ENCODE peak calls at places on chromosomes 5 and 9, in nine cellular contexts. One of them, this sample, is unnamed.

GRCh38 chr9:114364123-114364522 is 23.7 kb downstream of the AKNA start:
- DNase-seq in body of pancreas: no peak
- DNase-seq in uterus: no peak
- DNase-seq in HepG2: peak; percentile 57
- DNase-seq in stomach: no peak
- DNase-seq in breast epithelium: no peak
- DNase-seq in transverse colon: no peak
- DNase-seq in GM12878: no peak
- DNase-seq in upper lobe of left lung: no peak
- DNase-seq in this sample: no peak

GRCh38 chr5:65924366-65925093 is 1.8 kb upstream of the ERBIN start:
- DNase-seq in body of pancreas: no peak
- DNase-seq in uterus: no peak
- DNase-seq in HepG2: peak; percentile 12
- DNase-seq in stomach: no peak
- DNase-seq in breast epithelium: no peak
- DNase-seq in transverse colon: no peak
- DNase-seq in GM12878: no peak
- DNase-seq in upper lobe of left lung: no peak
- DNase-seq in this sample: no peak

GRCh38 chr5:41722359-41722950 is 147.8 kb downstream of the OXCT1 start:
- DNase-seq in body of pancreas: no peak
- DNase-seq in uterus: no peak
- DNase-seq in HepG2: no peak
- DNase-seq in stomach: no peak
- DNase-seq in breast epithelium: no peak
- DNase-seq in transverse colon: no peak
- DNase-seq in GM12878: no peak
- DNase-seq in upper lobe of left lung: no peak
- DNase-seq in this sample: no peak

GRCh38 chr5:114360816-114361723 is 800 bp upstream of the KCNN2 start:
- DNase-seq in body of pancreas: peak; percentile 61
- DNase-seq in uterus: peak; percentile 20
- DNase-seq in HepG2: no peak
- DNase-seq in stomach: no peak
- DNase-seq in breast epithelium: no peak
- DNase-seq in transverse colon: no peak
- DNase-seq in GM12878: no peak
- DNase-seq in upper lobe of left lung: peak; percentile 85
- DNase-seq in this sample: peak; percentile 75

GRCh38 chr5:32259033-32259432 is 53.7 kb downstream of the MTMR12 start:
- DNase-seq in body of pancreas: no peak
- DNase-seq in uterus: no peak
- DNase-seq in HepG2: no peak
- DNase-seq in stomach: no peak
- DNase-seq in breast epithelium: no peak
- DNase-seq in transverse colon: no peak
- DNase-seq in GM12878: no peak
- DNase-seq in upper lobe of left lung: no peak
- DNase-seq in this sample: no peak

GRCh38 chr9:306907-307306 is 92.2 kb downstream of the DOCK8 start:
- DNase-seq in body of pancreas: peak; percentile 30
- DNase-seq in uterus: no peak
- DNase-seq in HepG2: peak; percentile 13
- DNase-seq in stomach: peak; percentile 27
- DNase-seq in breast epithelium: no peak
- DNase-seq in transverse colon: peak; percentile 35
- DNase-seq in GM12878: no peak
- DNase-seq in upper lobe of left lung: no peak
- DNase-seq in this sample: no peak

GRCh38 chr5:72178910-72179815 is 71.9 kb downstream of the MAP1B start:
- DNase-seq in body of pancreas: peak; percentile 34
- DNase-seq in uterus: peak; percentile 82
- DNase-seq in HepG2: no peak
- DNase-seq in stomach: no peak
- DNase-seq in breast epithelium: peak; percentile 80
- DNase-seq in transverse colon: peak; percentile 26
- DNase-seq in GM12878: no peak
- DNase-seq in upper lobe of left lung: peak; percentile 80
- DNase-seq in this sample: no peak

GRCh38 chr9:109110326-109111014 is 9.3 kb downstream of the TMEM245 start:
- DNase-seq in body of pancreas: no peak
- DNase-seq in uterus: no peak
- DNase-seq in HepG2: no peak
- DNase-seq in stomach: no peak
- DNase-seq in breast epithelium: no peak
- DNase-seq in transverse colon: no peak
- DNase-seq in GM12878: no peak
- DNase-seq in upper lobe of left lung: no peak
- DNase-seq in this sample: no peak

GRCh38 chr9:101486693-101487442 is 46.8 kb upstream of the RNF20 start:
- DNase-seq in body of pancreas: peak; percentile 71
- DNase-seq in uterus: peak; percentile 61
- DNase-seq in HepG2: no peak
- DNase-seq in stomach: peak; percentile 70
- DNase-seq in breast epithelium: no peak
- DNase-seq in transverse colon: peak; percentile 68
- DNase-seq in GM12878: no peak
- DNase-seq in upper lobe of left lung: peak; percentile 90
- DNase-seq in this sample: peak; percentile 59

GRCh38 chr5:133612021-133612860 is at the start of gene FSTL4:
- DNase-seq in body of pancreas: peak; percentile 75
- DNase-seq in uterus: no peak
- DNase-seq in HepG2: no peak
- DNase-seq in stomach: peak; percentile 67
- DNase-seq in breast epithelium: no peak
- DNase-seq in transverse colon: peak; percentile 37
- DNase-seq in GM12878: no peak
- DNase-seq in upper lobe of left lung: peak; percentile 92
- DNase-seq in this sample: peak; percentile 66

GRCh38 chr5:76664065-76664464 is 40.9 kb upstream of the F2RL2 start:
- DNase-seq in body of pancreas: no peak
- DNase-seq in uterus: no peak
- DNase-seq in HepG2: no peak
- DNase-seq in stomach: no peak
- DNase-seq in breast epithelium: no peak
- DNase-seq in transverse colon: no peak
- DNase-seq in GM12878: no peak
- DNase-seq in upper lobe of left lung: no peak
- DNase-seq in this sample: no peak

GRCh38 chr9:78294290-78295176 is 2.4 kb upstream of the PSAT1 start:
- DNase-seq in body of pancreas: no peak
- DNase-seq in uterus: no peak
- DNase-seq in HepG2: no peak
- DNase-seq in stomach: no peak
- DNase-seq in breast epithelium: no peak
- DNase-seq in transverse colon: no peak
- DNase-seq in GM12878: no peak
- DNase-seq in upper lobe of left lung: no peak
- DNase-seq in this sample: no peak

GRCh38 chr5:179822444-179822990 is 1.8 kb downstream of the SQSTM1 start:
- DNase-seq in body of pancreas: no peak
- DNase-seq in uterus: no peak
- DNase-seq in HepG2: no peak
- DNase-seq in stomach: no peak
- DNase-seq in breast epithelium: no peak
- DNase-seq in transverse colon: no peak
- DNase-seq in GM12878: no peak
- DNase-seq in upper lobe of left lung: no peak
- DNase-seq in this sample: no peak
- TF ChIP-seq POLR2A in body of pancreas: no peak
- TF ChIP-seq POLR2A in uterus: no peak
- TF ChIP-seq POLR2A in HepG2: no peak
- TF ChIP-seq POLR2A in stomach: no peak
- TF ChIP-seq POLR2A in breast epithelium: no peak
- TF ChIP-seq POLR2A in transverse colon: no peak
- TF ChIP-seq POLR2A in GM12878: peak; percentile 70
- TF ChIP-seq POLR2A in upper lobe of left lung: no peak
- TF ChIP-seq POLR2A in this sample: no peak

DNA sequence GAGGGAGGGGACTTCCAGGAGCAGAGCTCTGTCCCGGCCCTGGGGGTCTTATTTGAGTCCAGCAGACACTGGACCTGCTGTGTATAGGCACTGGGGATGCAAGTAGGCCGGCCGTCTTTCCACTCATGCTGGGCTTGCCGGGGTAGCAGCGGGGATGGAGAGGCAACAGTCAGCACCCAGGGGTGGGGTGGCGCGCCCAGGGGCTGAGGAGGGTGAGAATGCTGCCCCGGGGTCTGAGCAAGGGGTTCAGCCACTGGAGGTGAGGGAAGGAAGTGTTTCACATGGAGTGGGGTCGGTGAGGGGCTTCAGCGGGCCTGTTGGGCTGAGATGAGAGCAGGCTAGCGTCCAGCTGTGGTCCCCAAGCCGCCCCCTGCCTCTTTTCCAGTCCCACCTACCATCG is 88.8 kb downstream of the HMCN2 start:
- DNase-seq in body of pancreas: no peak
- DNase-seq in uterus: no peak
- DNase-seq in HepG2: no peak
- DNase-seq in stomach: no peak
- DNase-seq in breast epithelium: no peak
- DNase-seq in transverse colon: no peak
- DNase-seq in GM12878: no peak
- DNase-seq in upper lobe of left lung: peak; percentile 74
- DNase-seq in this sample: no peak
- H3K27me3 ChIP-seq in body of pancreas: no peaks in the 10 kb centered on the region
- H3K27me3 ChIP-seq in uterus: no peaks in the 10 kb centered on the region
- H3K27me3 ChIP-seq in HepG2: peaks cover 5% of the 10 kb centered on the region
- H3K27me3 ChIP-seq in stomach: no peaks in the 10 kb centered on the region
- H3K27me3 ChIP-seq in breast epithelium: no peaks in the 10 kb centered on the region
- H3K27me3 ChIP-seq in transverse colon: no peaks in the 10 kb centered on the region
- H3K27me3 ChIP-seq in GM12878: no peaks in the 10 kb centered on the region
- H3K27me3 ChIP-seq in upper lobe of left lung: no peaks in the 10 kb centered on the region
- H3K27me3 ChIP-seq in this sample: no peaks in the 10 kb centered on the region

GRCh38 chr9:134314039-134314949 is 12.0 kb upstream of the RXRA start:
- DNase-seq in body of pancreas: no peak
- DNase-seq in uterus: no peak
- DNase-seq in HepG2: no peak
- DNase-seq in stomach: no peak
- DNase-seq in breast epithelium: no peak
- DNase-seq in transverse colon: no peak
- DNase-seq in GM12878: no peak
- DNase-seq in upper lobe of left lung: peak; percentile 63
- DNase-seq in this sample: peak; percentile 43
- TF ChIP-seq POLR2A in body of pancreas: no peak
- TF ChIP-seq POLR2A in uterus: no peak
- TF ChIP-seq POLR2A in HepG2: no peak
- TF ChIP-seq POLR2A in stomach: no peak
- TF ChIP-seq POLR2A in breast epithelium: no peak
- TF ChIP-seq POLR2A in transverse colon: no peak
- TF ChIP-seq POLR2A in GM12878: no peak
- TF ChIP-seq POLR2A in upper lobe of left lung: no peak
- TF ChIP-seq POLR2A in this sample: no peak

DNA sequence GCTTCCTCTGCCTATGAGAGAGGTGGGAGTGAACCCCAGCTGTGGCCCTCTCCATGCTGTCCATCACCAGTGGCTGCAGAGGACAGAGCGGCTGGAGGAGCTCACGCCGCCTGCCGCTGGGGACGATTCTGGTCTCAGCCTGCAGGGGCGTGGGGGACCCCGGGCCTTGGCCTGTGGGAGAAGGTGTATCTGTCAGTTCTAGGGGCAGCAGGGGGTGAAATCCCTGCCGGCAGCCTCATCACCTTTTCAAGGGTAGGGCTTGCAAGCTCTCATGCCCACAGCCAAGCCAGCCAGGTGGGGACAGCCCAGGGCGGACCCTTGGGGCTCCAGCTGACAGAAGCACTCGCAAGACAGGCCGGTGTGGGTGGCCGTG is 80.2 kb downstream of the TSPAN17 start:
- DNase-seq in body of pancreas: no peak
- DNase-seq in uterus: no peak
- DNase-seq in HepG2: no peak
- DNase-seq in stomach: no peak
- DNase-seq in breast epithelium: no peak
- DNase-seq in transverse colon: no peak
- DNase-seq in GM12878: no peak
- DNase-seq in upper lobe of left lung: no peak
- DNase-seq in this sample: no peak
- H3K27me3 ChIP-seq in body of pancreas: no peaks in the 10 kb centered on the region
- H3K27me3 ChIP-seq in uterus: no peaks in the 10 kb centered on the region
- H3K27me3 ChIP-seq in HepG2: peaks cover 20% of the 10 kb centered on the region
- H3K27me3 ChIP-seq in stomach: peaks cover 95% of the 10 kb centered on the region
- H3K27me3 ChIP-seq in breast epithelium: no peaks in the 10 kb centered on the region
- H3K27me3 ChIP-seq in transverse colon: peaks cover 50% of the 10 kb centered on the region
- H3K27me3 ChIP-seq in GM12878: peaks cover 6% of the 10 kb centered on the region
- H3K27me3 ChIP-seq in upper lobe of left lung: no peaks in the 10 kb centered on the region
- H3K27me3 ChIP-seq in this sample: no peaks in the 10 kb centered on the region

This sample was measured in right lobe of liver.